ENCODE peak calls at places on chromosomes 6 and 20, in eight cellular contexts. One of them, this sample, is unnamed.

GRCh38 chr20:21498646-21499045 is 15.2 kb downstream of the NKX2-2 start:
- DNase-seq in lower leg skin: no peak
- DNase-seq in fibroblast of villous mesenchyme: no peak
- DNase-seq in CD8-positive, alpha-beta T cell: no peak
- DNase-seq in right lobe of liver: no peak
- DNase-seq in lower lobe of right lung: no peak
- DNase-seq in heart left ventricle: no peak
- DNase-seq in Panc1: no peak
- DNase-seq in this sample: no peak

GRCh38 chr6:56954389-56955170 is at the start of gene BEND6:
- DNase-seq in right lobe of liver: no peak
- DNase-seq in CD8-positive, alpha-beta T cell: no peak
- DNase-seq in lower lobe of right lung: peak; percentile 49
- DNase-seq in Panc1: no peak
- DNase-seq in fibroblast of villous mesenchyme: peak; percentile 84
- DNase-seq in lower leg skin: no peak
- DNase-seq in heart left ventricle: peak; percentile 49
- DNase-seq in this sample: peak; percentile 66

GRCh38 chr20:16528078-16528477 is 45.2 kb downstream of the KIF16B start:
- DNase-seq in fibroblast of villous mesenchyme: peak; percentile 98
- DNase-seq in right lobe of liver: peak; percentile 63
- DNase-seq in lower lobe of right lung: no peak
- DNase-seq in Panc1: peak; percentile 89
- DNase-seq in CD8-positive, alpha-beta T cell: no peak
- DNase-seq in lower leg skin: peak; percentile 46
- DNase-seq in heart left ventricle: no peak
- DNase-seq in this sample: peak; percentile 43

GRCh38 chr6:98828991-98829411 is 5.4 kb upstream of the POU3F2 start:
- DNase-seq in fibroblast of villous mesenchyme: no peak
- DNase-seq in heart left ventricle: no peak
- DNase-seq in Panc1: no peak
- DNase-seq in lower leg skin: no peak
- DNase-seq in CD8-positive, alpha-beta T cell: no peak
- DNase-seq in right lobe of liver: no peak
- DNase-seq in lower lobe of right lung: no peak
- DNase-seq in this sample: no peak

GRCh38 chr20:5267092-5267491 is 49.7 kb downstream of the PROKR2 start:
- DNase-seq in fibroblast of villous mesenchyme: no peak
- DNase-seq in lower leg skin: no peak
- DNase-seq in Panc1: no peak
- DNase-seq in right lobe of liver: no peak
- DNase-seq in lower lobe of right lung: no peak
- DNase-seq in CD8-positive, alpha-beta T cell: no peak
- DNase-seq in heart left ventricle: no peak
- DNase-seq in this sample: no peak

GRCh38 chr6:34484899-34485298 is 19.0 kb downstream of the PACSIN1 start:
- DNase-seq in fibroblast of villous mesenchyme: no peak
- DNase-seq in right lobe of liver: no peak
- DNase-seq in Panc1: no peak
- DNase-seq in heart left ventricle: no peak
- DNase-seq in lower leg skin: no peak
- DNase-seq in CD8-positive, alpha-beta T cell: peak; percentile 63
- DNase-seq in lower lobe of right lung: no peak
- DNase-seq in this sample: no peak

GRCh38 chr20:63625771-63626423 is 1.0 kb downstream of the GMEB2 start:
- DNase-seq in lower lobe of right lung: peak; percentile 44
- DNase-seq in lower leg skin: no peak
- DNase-seq in heart left ventricle: peak; percentile 30
- DNase-seq in CD8-positive, alpha-beta T cell: no peak
- DNase-seq in fibroblast of villous mesenchyme: peak; percentile 25
- DNase-seq in right lobe of liver: peak; percentile 63
- DNase-seq in Panc1: no peak
- DNase-seq in this sample: no peak

GRCh38 chr6:109477725-109478124 is 5.3 kb downstream of the ZBTB24 start:
- DNase-seq in lower leg skin: no peak
- DNase-seq in fibroblast of villous mesenchyme: no peak
- DNase-seq in heart left ventricle: no peak
- DNase-seq in right lobe of liver: no peak
- DNase-seq in CD8-positive, alpha-beta T cell: no peak
- DNase-seq in lower lobe of right lung: no peak
- DNase-seq in Panc1: no peak
- DNase-seq in this sample: no peak

GRCh38 chr20:19880256-19881079 is 122.4 kb downstream of the RIN2 start:
- DNase-seq in lower lobe of right lung: no peak
- DNase-seq in Panc1: peak; percentile 93
- DNase-seq in heart left ventricle: no peak
- DNase-seq in fibroblast of villous mesenchyme: peak; percentile 89
- DNase-seq in CD8-positive, alpha-beta T cell: no peak
- DNase-seq in lower leg skin: no peak
- DNase-seq in right lobe of liver: no peak
- DNase-seq in this sample: no peak

GRCh38 chr6:147117580-147117979 is 86.6 kb upstream of the STXBP5 start:
- DNase-seq in heart left ventricle: no peak
- DNase-seq in right lobe of liver: no peak
- DNase-seq in lower lobe of right lung: no peak
- DNase-seq in CD8-positive, alpha-beta T cell: no peak
- DNase-seq in Panc1: no peak
- DNase-seq in lower leg skin: no peak
- DNase-seq in fibroblast of villous mesenchyme: peak; percentile 51
- DNase-seq in this sample: no peak

GRCh38 chr6:109690373-109690739 is 646 bp downstream of the AK9 start:
- DNase-seq in lower leg skin: no peak
- DNase-seq in Panc1: no peak
- DNase-seq in heart left ventricle: peak; percentile 56
- DNase-seq in lower lobe of right lung: peak; percentile 84
- DNase-seq in right lobe of liver: peak; percentile 73
- DNase-seq in CD8-positive, alpha-beta T cell: peak; percentile 57
- DNase-seq in fibroblast of villous mesenchyme: no peak
- DNase-seq in this sample: peak; percentile 77

GRCh38 chr6:150684715-150685459 is 85.2 kb downstream of the PLEKHG1 start:
- DNase-seq in Panc1: no peak
- DNase-seq in lower lobe of right lung: no peak
- DNase-seq in right lobe of liver: no peak
- DNase-seq in heart left ventricle: peak; percentile 52
- DNase-seq in fibroblast of villous mesenchyme: no peak
- DNase-seq in lower leg skin: no peak
- DNase-seq in CD8-positive, alpha-beta T cell: no peak
- DNase-seq in this sample: no peak

GRCh38 chr6:133467231-133467981 is 226.2 kb downstream of the EYA4 start:
- DNase-seq in heart left ventricle: no peak
- DNase-seq in Panc1: no peak
- DNase-seq in lower leg skin: no peak
- DNase-seq in fibroblast of villous mesenchyme: peak; percentile 8
- DNase-seq in right lobe of liver: no peak
- DNase-seq in lower lobe of right lung: no peak
- DNase-seq in CD8-positive, alpha-beta T cell: no peak
- DNase-seq in this sample: no peak

GRCh38 chr6:165231581-165232276 is 77.7 kb downstream of the C6orf118 start:
- DNase-seq in heart left ventricle: no peak
- DNase-seq in fibroblast of villous mesenchyme: peak; percentile 24
- DNase-seq in right lobe of liver: no peak
- DNase-seq in CD8-positive, alpha-beta T cell: no peak
- DNase-seq in lower leg skin: no peak
- DNase-seq in lower lobe of right lung: no peak
- DNase-seq in Panc1: peak; percentile 22
- DNase-seq in this sample: peak; percentile 41

GRCh38 chr6:75602164-75602896 is 650 bp downstream of the SENP6 start:
- DNase-seq in lower lobe of right lung: peak; percentile 73
- DNase-seq in CD8-positive, alpha-beta T cell: peak; percentile 34
- DNase-seq in Panc1: no peak
- DNase-seq in heart left ventricle: peak; percentile 59
- DNase-seq in right lobe of liver: peak; percentile 72
- DNase-seq in fibroblast of villous mesenchyme: peak; percentile 66
- DNase-seq in lower leg skin: peak; percentile 30
- DNase-seq in this sample: peak; percentile 64

GRCh38 chr20:11790047-11790446 is 127.6 kb upstream of the BTBD3 start:
- DNase-seq in lower lobe of right lung: no peak
- DNase-seq in Panc1: no peak
- DNase-seq in heart left ventricle: no peak
- DNase-seq in right lobe of liver: no peak
- DNase-seq in lower leg skin: no peak
- DNase-seq in fibroblast of villous mesenchyme: no peak
- DNase-seq in CD8-positive, alpha-beta T cell: no peak
- DNase-seq in this sample: no peak

GRCh38 chr20:40941023-40941655 is 87.5 kb upstream of the TOP1 start:
- DNase-seq in right lobe of liver: no peak
- DNase-seq in CD8-positive, alpha-beta T cell: no peak
- DNase-seq in lower leg skin: no peak
- DNase-seq in heart left ventricle: no peak
- DNase-seq in Panc1: no peak
- DNase-seq in fibroblast of villous mesenchyme: no peak
- DNase-seq in lower lobe of right lung: no peak
- DNase-seq in this sample: no peak

GRCh38 chr20:40942015-40942414 is 86.6 kb upstream of the TOP1 start:
- DNase-seq in right lobe of liver: no peak
- DNase-seq in fibroblast of villous mesenchyme: no peak
- DNase-seq in heart left ventricle: no peak
- DNase-seq in CD8-positive, alpha-beta T cell: no peak
- DNase-seq in lower leg skin: no peak
- DNase-seq in Panc1: no peak
- DNase-seq in lower lobe of right lung: no peak
- DNase-seq in this sample: no peak

GRCh38 chr20:40939667-40940066 is 89.0 kb upstream of the TOP1 start:
- DNase-seq in lower leg skin: no peak
- DNase-seq in Panc1: no peak
- DNase-seq in fibroblast of villous mesenchyme: no peak
- DNase-seq in heart left ventricle: no peak
- DNase-seq in right lobe of liver: no peak
- DNase-seq in lower lobe of right lung: no peak
- DNase-seq in CD8-positive, alpha-beta T cell: no peak
- DNase-seq in this sample: no peak

GRCh38 chr20:40933758-40934157 is 94.9 kb upstream of the TOP1 start:
- DNase-seq in lower leg skin: no peak
- DNase-seq in heart left ventricle: no peak
- DNase-seq in CD8-positive, alpha-beta T cell: no peak
- DNase-seq in fibroblast of villous mesenchyme: no peak
- DNase-seq in Panc1: no peak
- DNase-seq in lower lobe of right lung: no peak
- DNase-seq in right lobe of liver: no peak
- DNase-seq in this sample: no peak

GRCh38 chr20:40938020-40938419 is 90.6 kb upstream of the TOP1 start:
- DNase-seq in right lobe of liver: no peak
- DNase-seq in heart left ventricle: no peak
- DNase-seq in Panc1: no peak
- DNase-seq in lower lobe of right lung: no peak
- DNase-seq in fibroblast of villous mesenchyme: no peak
- DNase-seq in CD8-positive, alpha-beta T cell: no peak
- DNase-seq in lower leg skin: no peak
- DNase-seq in this sample: no peak
- TF ChIP-seq CTCF in right lobe of liver: no peak
- TF ChIP-seq CTCF in heart left ventricle: no peak
- TF ChIP-seq CTCF in Panc1: peak; percentile 15
- TF ChIP-seq CTCF in lower lobe of right lung: no peak
- TF ChIP-seq CTCF in fibroblast of villous mesenchyme: peak; percentile 21
- TF ChIP-seq CTCF in CD8-positive, alpha-beta T cell: no peak
- TF ChIP-seq CTCF in lower leg skin: no peak
- TF ChIP-seq CTCF in this sample: no peak

DNA sequence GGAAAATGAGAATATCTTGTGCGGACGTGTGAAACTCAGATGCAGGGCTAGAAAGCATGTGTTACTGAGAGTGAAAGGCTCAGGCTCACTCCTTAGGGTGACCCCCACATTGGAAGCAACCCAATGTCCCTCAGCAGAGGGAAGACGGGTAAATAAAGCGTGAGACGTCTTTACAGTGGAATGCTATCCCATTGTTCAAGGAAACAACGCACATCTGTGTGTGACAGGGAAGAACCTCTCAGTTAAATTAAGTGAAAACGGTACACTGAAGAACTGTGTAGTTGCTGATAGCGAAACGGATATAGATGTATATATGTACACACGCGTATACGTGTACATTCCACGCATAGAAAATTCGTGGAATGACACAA is 839 bp downstream of the HNF4A start:
- DNase-seq in Panc1: no peak
- DNase-seq in heart left ventricle: no peak
- DNase-seq in lower lobe of right lung: no peak
- DNase-seq in lower leg skin: no peak
- DNase-seq in CD8-positive, alpha-beta T cell: no peak
- DNase-seq in fibroblast of villous mesenchyme: no peak
- DNase-seq in right lobe of liver: no peak
- DNase-seq in this sample: no peak
- H3K4me3 ChIP-seq in Panc1: no peak overlapping the region
- H3K4me3 ChIP-seq in heart left ventricle: no peak overlapping the region
- H3K4me3 ChIP-seq in lower lobe of right lung: no peak overlapping the region
- H3K4me3 ChIP-seq in lower leg skin: no peak overlapping the region
- H3K4me3 ChIP-seq in CD8-positive, alpha-beta T cell: no peak overlapping the region
- H3K4me3 ChIP-seq in fibroblast of villous mesenchyme: no peak overlapping the region
- H3K4me3 ChIP-seq in right lobe of liver: peak overlapping the region; percentile 58
- H3K4me3 ChIP-seq in this sample: peak overlapping the region; percentile 20

GRCh38 chr20:24164360-24164759 is 175.8 kb upstream of the GGTLC1 start:
- DNase-seq in fibroblast of villous mesenchyme: no peak
- DNase-seq in lower lobe of right lung: no peak
- DNase-seq in CD8-positive, alpha-beta T cell: no peak
- DNase-seq in lower leg skin: no peak
- DNase-seq in Panc1: no peak
- DNase-seq in heart left ventricle: no peak
- DNase-seq in right lobe of liver: no peak
- DNase-seq in this sample: no peak
- TF ChIP-seq CTCF in fibroblast of villous mesenchyme: peak; percentile 15
- TF ChIP-seq CTCF in lower lobe of right lung: peak; percentile 33
- TF ChIP-seq CTCF in CD8-positive, alpha-beta T cell: peak; percentile 54
- TF ChIP-seq CTCF in lower leg skin: no peak
- TF ChIP-seq CTCF in Panc1: peak; percentile 74
- TF ChIP-seq CTCF in heart left ventricle: peak; percentile 17
- TF ChIP-seq CTCF in right lobe of liver: peak; percentile 58
- TF ChIP-seq CTCF in this sample: no peak

GRCh38 chr6:10516953-10517352 is 4.2 kb upstream of the GCNT2 start:
- DNase-seq in Panc1: no peak
- DNase-seq in lower leg skin: no peak
- DNase-seq in fibroblast of villous mesenchyme: no peak
- DNase-seq in right lobe of liver: no peak
- DNase-seq in heart left ventricle: no peak
- DNase-seq in lower lobe of right lung: no peak
- DNase-seq in CD8-positive, alpha-beta T cell: no peak
- DNase-seq in this sample: no peak

GRCh38 chr6:10518461-10519216 is 2.5 kb upstream of the GCNT2 start:
- DNase-seq in Panc1: no peak
- DNase-seq in heart left ventricle: no peak
- DNase-seq in lower lobe of right lung: no peak
- DNase-seq in lower leg skin: no peak
- DNase-seq in right lobe of liver: no peak
- DNase-seq in fibroblast of villous mesenchyme: no peak
- DNase-seq in CD8-positive, alpha-beta T cell: no peak
- DNase-seq in this sample: no peak

GRCh38 chr6:10522929-10523573 is 1.9 kb downstream of the GCNT2 start:
- DNase-seq in heart left ventricle: peak; percentile 37
- DNase-seq in Panc1: no peak
- DNase-seq in lower leg skin: no peak
- DNase-seq in fibroblast of villous mesenchyme: no peak
- DNase-seq in right lobe of liver: no peak
- DNase-seq in CD8-positive, alpha-beta T cell: no peak
- DNase-seq in lower lobe of right lung: peak; percentile 52
- DNase-seq in this sample: no peak

GRCh38 chr6:10520468-10520867 is 683 bp upstream of the GCNT2 start:
- DNase-seq in fibroblast of villous mesenchyme: no peak
- DNase-seq in right lobe of liver: no peak
- DNase-seq in Panc1: no peak
- DNase-seq in lower leg skin: no peak
- DNase-seq in heart left ventricle: no peak
- DNase-seq in CD8-positive, alpha-beta T cell: no peak
- DNase-seq in lower lobe of right lung: no peak
- DNase-seq in this sample: no peak

GRCh38 chr6:10521104-10521808 is at the start of gene GCNT2:
- DNase-seq in fibroblast of villous mesenchyme: peak; percentile 8
- DNase-seq in Panc1: peak; percentile 79
- DNase-seq in lower leg skin: no peak
- DNase-seq in lower lobe of right lung: peak; percentile 53
- DNase-seq in heart left ventricle: peak; percentile 43
- DNase-seq in CD8-positive, alpha-beta T cell: no peak
- DNase-seq in right lobe of liver: no peak
- DNase-seq in this sample: no peak
- H3K4me3 ChIP-seq in fibroblast of villous mesenchyme: no peak within 1 kb of the TSS
- H3K4me3 ChIP-seq in Panc1: peak within 1 kb of the TSS; percentile 74
- H3K4me3 ChIP-seq in lower leg skin: no peak within 1 kb of the TSS
- H3K4me3 ChIP-seq in lower lobe of right lung: peak within 1 kb of the TSS; percentile 33
- H3K4me3 ChIP-seq in heart left ventricle: peak within 1 kb of the TSS; percentile 40
- H3K4me3 ChIP-seq in CD8-positive, alpha-beta T cell: no peak within 1 kb of the TSS
- H3K4me3 ChIP-seq in right lobe of liver: no peak within 1 kb of the TSS
- H3K4me3 ChIP-seq in this sample: no peak within 1 kb of the TSS